ENCODE peak calls at places on chromosomes 3 and 15, in four cellular contexts. X is fibroblast of the conjunctiva, K is kidney glomerular epithelial cell, Q is brain pericyte. W is an unnamed sample.

GRCh38 chr3:133853925-133854227 is 41.8 kb downstream of the RAB6B start:
- DNase-seq in K (no peak), X (no peak), Q (no peak), W (no peak)

GRCh38 chr3:170714562-170715535 is 129.0 kb upstream of the SLC7A14 start:
- DNase-seq in Q (no peak), K (peak; percentile 40), X (no peak), W (no peak)

GRCh38 chr15:73601449-73602425 is 31.5 kb downstream of the NPTN start:
- DNase-seq in X (no peak), K (no peak), Q (no peak), W (no peak)

GRCh38 chr3:183518446-183519185 is 36.9 kb downstream of the KLHL6 start:
- DNase-seq in Q (no peak), X (no peak), K (no peak), W (no peak)

GRCh38 chr3:109874900-109875735 is 537.8 kb upstream of the DPPA4 start:
- DNase-seq in K (no peak), X (no peak), Q (no peak), W (no peak)

GRCh38 chr15:45199136-45199810 is 11.5 kb upstream of the SHF start:
- DNase-seq in X (no peak), K (peak; percentile 69), Q (no peak), W (peak; percentile 14)

GRCh38 chr3:15099364-15100098 is 583 bp upstream of the RBSN start:
- DNase-seq in Q (no peak), K (no peak), X (no peak), W (no peak)

GRCh38 chr3:66410371-66410770 is 90.5 kb downstream of the LRIG1 start:
- DNase-seq in X (no peak), Q (no peak), K (no peak), W (no peak)

GRCh38 chr15:76903251-76903681 is 1.9 kb downstream of the SCAPER start:
- DNase-seq in X (no peak), K (peak; percentile 35), Q (no peak), W (peak; percentile 27)

GRCh38 chr15:75140080-75140879 is 61.4 kb upstream of the C15orf39 start:
- DNase-seq in X (no peak), K (no peak), Q (no peak), W (no peak)

GRCh38 chr3:14550651-14551611 is 10.8 kb upstream of the GRIP2 start:
- DNase-seq in Q (no peak), K (peak; percentile 15), X (no peak), W (no peak)

GRCh38 chr3:80190051-80190450 is 422.3 kb upstream of the ROBO1 start:
- DNase-seq in Q (peak; percentile 7), K (peak; percentile 95), X (peak; percentile 32), W (no peak)

GRCh38 chr3:172070799-172071198 is 31.4 kb downstream of the FNDC3B start:
- DNase-seq in K (no peak), Q (no peak), X (no peak), W (no peak)

GRCh38 chr3:9946112-9947024 is 5.8 kb downstream of the PRRT3 start:
- DNase-seq in K (peak; percentile 59), X (peak; percentile 88), Q (peak; percentile 77), W (peak; percentile 92)

GRCh38 chr3:160133757-160134156 is 91.5 kb upstream of the C3orf80 start:
- DNase-seq in K (peak; percentile 31), Q (no peak), X (no peak), W (no peak)

GRCh38 chr3:141383555-141384129 is 15.3 kb downstream of the ZBTB38 start:
- DNase-seq in X (no peak), Q (no peak), K (no peak), W (no peak)

GRCh38 chr15:70362911-70363310 is 265.2 kb upstream of the TLE3 start:
- DNase-seq in X (peak; percentile 22), Q (no peak), K (no peak), W (no peak)

GRCh38 chr3:132284756-132285619 is 32.2 kb upstream of the ACP3 start:
- DNase-seq in K (no peak), Q (no peak), X (no peak), W (no peak)